ENCODE peak calls at places on chromosomes 2 and 18, in six cellular contexts. H, N, V, S, D and P are unnamed samples.
A peak's percentile ranks its signal among the peaks of the same experiment; 100 is the strongest.

GRCh38 chr18:77910347-77910746 is 660.7 kb downstream of the GALR1 start:
- DNase-seq in S (no peak), D (no peak), H (no peak), V (no peak), N (no peak), P (no peak)

GRCh38 chr2:647003-647560 is 30.1 kb downstream of the TMEM18 start:
- DNase-seq in S (no peak), N (no peak), V (peak; percentile 86), H (no peak), D (no peak), P (peak; percentile 55)

GRCh38 chr2:203861197-203861596 is 6.4 kb upstream of the CTLA4 start:
- DNase-seq in N (no peak), H (no peak), D (no peak), V (no peak), S (no peak), P (no peak)

GRCh38 chr2:189951791-189952535 is 110.6 kb downstream of the MSTN start:
- DNase-seq in D (no peak), S (no peak), V (no peak), N (peak; percentile 15), H (no peak), P (no peak)

GRCh38 chr18:56152547-56152946 is 485.8 kb downstream of the TXNL1 start:
- DNase-seq in N (no peak), S (no peak), D (no peak), V (no peak), H (no peak), P (no peak)

GRCh38 chr2:97932975-97933662 is 62.6 kb downstream of the TMEM131 start:
- DNase-seq in H (no peak), D (no peak), N (no peak), S (no peak), V (no peak), P (no peak)

GRCh38 chr2:152154462-152154861 is 21.1 kb downstream of the STAM2 start:
- DNase-seq in N (no peak), V (no peak), H (no peak), D (no peak), S (no peak), P (no peak)

GRCh38 chr2:74414913-74415761 is 6.3 kb downstream of the C2orf81 start:
- DNase-seq in S (no peak), V (no peak), D (peak; percentile 44), N (no peak), H (peak; percentile 51), P (peak; percentile 78)

GRCh38 chr2:8171608-8172007 is 510.2 kb upstream of the ID2 start:
- DNase-seq in D (no peak), N (no peak), H (no peak), V (no peak), S (no peak), P (no peak)

GRCh38 chr2:116747103-116747502 is 1067.4 kb upstream of the DDX18 start:
- DNase-seq in V (no peak), H (no peak), D (no peak), S (no peak), N (no peak), P (no peak)

GRCh38 chr18:37299471-37300304 is 265.9 kb downstream of the CELF4 start:
- DNase-seq in S (peak; percentile 89), N (peak; percentile 92), D (peak; percentile 86), H (peak; percentile 94), V (no peak), P (no peak)

GRCh38 chr2:147715807-147716206 is 129.0 kb upstream of the ACVR2A start:
- DNase-seq in N (no peak), V (no peak), S (no peak), D (no peak), H (no peak), P (no peak)

GRCh38 chr2:121689356-121689755 is 40.1 kb upstream of the CLASP1 start:
- DNase-seq in V (no peak), N (peak; percentile 57), H (no peak), S (peak; percentile 39), D (no peak), P (no peak)

GRCh38 chr2:169388161-169388560 is 25.8 kb upstream of the LRP2 start:
- DNase-seq in S (no peak), D (no peak), V (no peak), H (no peak), N (no peak), P (no peak)

GRCh38 chr2:83054751-83055150 is 1404.3 kb downstream of the SUCLG1 start:
- DNase-seq in V (no peak), S (no peak), H (no peak), D (no peak), N (no peak), P (no peak)

GRCh38 chr2:78082555-78082954 is 560.4 kb upstream of the LRRTM4 start:
- DNase-seq in H (no peak), N (no peak), V (no peak), S (no peak), D (no peak), P (no peak)

GRCh38 chr2:164114937-164115336 is 379.1 kb upstream of the FIGN start:
- DNase-seq in N (no peak), S (no peak), V (no peak), H (no peak), D (no peak), P (no peak)

GRCh38 chr2:43989549-43989948 is 6.2 kb downstream of the LRPPRC start:
- DNase-seq in V (no peak), S (no peak), H (no peak), D (no peak), N (no peak), P (no peak)

DNA sequence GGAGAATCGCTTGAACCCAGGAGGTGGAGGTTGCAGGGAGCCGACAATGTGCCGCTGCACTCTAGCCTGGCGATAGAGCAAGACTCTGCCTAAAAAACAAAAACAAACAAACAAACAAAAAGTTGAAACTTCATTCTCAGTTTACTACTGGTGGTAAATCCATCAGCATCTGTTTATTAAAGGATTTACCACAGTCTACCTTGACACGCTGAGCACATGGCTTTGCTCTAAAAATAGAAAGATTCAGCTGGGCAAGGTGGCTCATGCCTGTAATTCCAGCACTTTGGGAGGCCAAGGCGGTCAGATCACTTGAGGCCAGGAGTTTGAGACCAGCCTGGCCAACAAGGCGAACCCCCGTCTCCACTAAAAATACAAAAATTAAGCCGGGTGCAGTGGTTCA is 201.3 kb downstream of the TGIF1 start:
- DNase-seq in N (no peak), S (no peak), D (no peak), V (no peak), H (no peak), P (no peak)
- H3K4me1 ChIP-seq in N (peaks cover 63% of the 10 kb centered on the region), S (peaks cover 60% of the 10 kb centered on the region), D (no peaks in the 10 kb centered on the region), V (peaks cover 4% of the 10 kb centered on the region), H (peaks cover 14% of the 10 kb centered on the region), P (peaks cover 12% of the 10 kb centered on the region)

DNA sequence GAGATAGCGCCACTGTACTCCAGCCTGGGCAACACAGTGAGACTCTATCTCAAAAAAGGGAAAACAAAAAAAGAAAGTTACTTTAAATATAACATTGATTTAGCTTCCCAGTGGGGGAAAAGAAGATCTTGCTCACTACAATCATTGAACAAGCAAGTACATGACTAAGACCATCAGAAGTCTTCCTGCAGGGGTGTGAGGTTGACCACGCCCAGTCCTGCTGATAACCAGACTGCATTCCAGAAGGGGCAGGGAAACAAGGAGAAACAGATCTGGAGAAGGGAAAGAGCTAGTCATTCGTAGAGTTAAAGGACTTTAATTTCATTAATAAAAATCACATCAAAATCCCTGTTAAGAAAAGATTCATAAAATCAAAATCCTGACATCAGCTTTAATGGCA is 77.5 kb downstream of the EPHA4 start:
- DNase-seq in D (no peak), S (peak; percentile 0), N (no peak), V (no peak), H (no peak), P (no peak)
- H3K4me3 ChIP-seq in D (no peak overlapping the region), S (no peak overlapping the region), N (no peak overlapping the region), V (no peak overlapping the region), H (no peak overlapping the region), P (no peak overlapping the region)

GRCh38 chr2:54677476-54678265 is 45.8 kb upstream of the EML6 start:
- DNase-seq in D (no peak), V (peak; percentile 64), N (no peak), H (no peak), S (no peak), P (no peak)
- TF ChIP-seq EP300 in D (no peak), V (no peak), N (no peak), H (no peak), S (no peak), P (no peak)

GRCh38 chr2:239326831-239327535 is 73.8 kb downstream of the HDAC4 start:
- DNase-seq in D (no peak), V (no peak), S (no peak), N (no peak), H (peak; percentile 19), P (peak; percentile 60)
- H3K4me1 ChIP-seq in D (peaks cover 41% of the 10 kb centered on the region), V (peaks cover 65% of the 10 kb centered on the region), S (peaks cover 8% of the 10 kb centered on the region), N (peaks cover 13% of the 10 kb centered on the region), H (peaks cover 20% of the 10 kb centered on the region), P (peaks cover 48% of the 10 kb centered on the region)

DNA sequence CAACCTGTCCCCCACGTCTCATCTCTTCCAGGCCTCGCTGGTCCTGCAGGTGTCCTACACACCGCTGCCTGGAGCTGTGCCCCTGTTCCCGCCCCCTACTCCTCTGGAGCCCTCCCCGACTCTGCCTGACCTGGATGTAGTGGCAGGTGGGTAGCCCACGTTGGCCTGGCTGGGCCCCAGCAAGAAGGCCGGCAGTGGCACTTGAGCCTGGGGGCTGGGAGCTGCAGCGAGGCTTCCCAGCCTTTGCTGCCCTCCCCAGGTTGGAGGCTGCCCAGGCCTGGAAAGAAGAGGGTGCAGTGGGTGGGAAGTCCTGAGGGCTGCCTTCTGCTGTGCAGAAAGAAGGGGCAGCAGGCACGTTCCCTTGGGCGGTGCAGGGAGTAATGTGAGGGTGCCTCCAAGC is 58.4 kb downstream of the DYSF start:
- DNase-seq in H (no peak), S (no peak), V (no peak), D (no peak), N (no peak), P (no peak)
- H3K4me3 ChIP-seq in H (no peak overlapping the region), S (no peak overlapping the region), V (no peak overlapping the region), D (no peak overlapping the region), N (no peak overlapping the region), P (no peak overlapping the region)

GRCh38 chr2:45973426-45973825 is 322.0 kb downstream of the PRKCE start:
- DNase-seq in S (no peak), V (peak; percentile 5), D (no peak), H (no peak), N (no peak), P (no peak)

GRCh38 chr2:45978302-45978859 is 318.8 kb upstream of the EPAS1 start:
- DNase-seq in H (no peak), D (no peak), N (no peak), V (peak; percentile 57), S (no peak), P (no peak)

GRCh38 chr2:45975752-45976517 is 321.3 kb upstream of the EPAS1 start:
- DNase-seq in V (peak; percentile 75), D (no peak), S (no peak), H (no peak), N (no peak), P (no peak)

GRCh38 chr2:45974762-45975408 is 322.3 kb upstream of the EPAS1 start:
- DNase-seq in V (peak; percentile 62), S (no peak), N (no peak), D (no peak), H (no peak), P (no peak)

GRCh38 chr2:45974056-45974455 is 322.6 kb downstream of the PRKCE start:
- DNase-seq in H (no peak), S (no peak), V (peak; percentile 79), N (no peak), D (no peak), P (no peak)
- TF ChIP-seq EP300 in H (no peak), S (no peak), V (no peak), N (no peak), D (no peak), P (no peak)

GRCh38 chr2:216643986-216644662 is 10.9 kb downstream of the IGFBP2 start:
- DNase-seq in N (no peak), H (no peak), S (no peak), D (no peak), V (no peak), P (no peak)
- H3K4me1 ChIP-seq in N (peaks cover 5% of the 10 kb centered on the region), H (peaks cover 10% of the 10 kb centered on the region), S (no peaks in the 10 kb centered on the region), D (no peaks in the 10 kb centered on the region), V (peaks cover 27% of the 10 kb centered on the region), P (peaks cover 5% of the 10 kb centered on the region)